ENCODE peak calls at places on chromosome 12, in nine cellular contexts. F is cardiac fibroblast, S is activated B cell treated with CpG ODN at 0.5 μM for 24 hours, H is GM20000, A is right atrium auricular region, W is HFF-Myc, Z is ovary, L is HepG2, O is astrocyte. U is an unnamed sample.

GRCh38 chr12:66194122-66194521 is 5.1 kb downstream of the IRAK3 start:
- DNase-seq in A (no peak), S (no peak), O (no peak), L (no peak), W (no peak), H (no peak), Z (no peak), F (no peak), U (no peak)

GRCh38 chr12:7747196-7747595 is at the start of gene CLEC4C:
- DNase-seq in O (no peak), W (no peak), A (no peak), S (no peak), Z (no peak), L (no peak), H (no peak), F (no peak), U (no peak)

GRCh38 chr12:128449146-128449894 is 182.3 kb downstream of the TMEM132C start:
- DNase-seq in O (no peak), S (no peak), A (no peak), F (peak), L (no peak), W (no peak), Z (no peak), H (no peak), U (no peak)

GRCh38 chr12:68240975-68241374 is 12.4 kb downstream of the IL22 start:
- DNase-seq in H (peak), F (peak), O (no peak), S (no peak), W (no peak), A (no peak), L (no peak), Z (peak), U (no peak)

GRCh38 chr12:116336542-116337065 is 59.1 kb upstream of the MED13L start:
- DNase-seq in L (no peak), S (peak), F (peak), H (peak), A (no peak), Z (no peak), O (peak), W (no peak), U (no peak)

GRCh38 chr12:69929125-69929524 is 104.1 kb downstream of the MYRFL start:
- DNase-seq in F (peak), S (no peak), A (no peak), W (no peak), O (peak), H (no peak), L (no peak), Z (no peak), U (no peak)

GRCh38 chr12:110249716-110250225 is 31.3 kb upstream of the ATP2A2 start:
- DNase-seq in A (peak), W (no peak), S (no peak), Z (no peak), H (no peak), O (no peak), F (no peak), L (peak), U (no peak)

GRCh38 chr12:5907812-5908211 is 37.2 kb downstream of the ANO2 start:
- DNase-seq in O (no peak), H (no peak), W (no peak), S (no peak), Z (no peak), F (no peak), L (no peak), A (peak), U (no peak)

GRCh38 chr12:62632521-62632920 is 165.9 kb downstream of the MON2 start:
- DNase-seq in Z (peak), S (peak), H (peak), O (peak), L (peak), W (no peak), F (peak), A (no peak), U (peak)

GRCh38 chr12:4809449-4810218 is 89.4 kb downstream of the GALNT8 start:
- DNase-seq in S (no peak), F (no peak), Z (no peak), A (no peak), H (peak), L (no peak), O (peak), W (no peak), U (peak)

GRCh38 chr12:43105426-43105981 is 446.5 kb downstream of the ADAMTS20 start:
- DNase-seq in L (no peak), S (no peak), H (no peak), W (no peak), A (no peak), O (no peak), Z (no peak), F (no peak), U (no peak)

GRCh38 chr12:77493769-77494168 is 336.9 kb upstream of the NAV3 start:
- DNase-seq in O (peak), L (no peak), Z (no peak), W (no peak), A (no peak), S (no peak), F (no peak), H (no peak), U (no peak)

GRCh38 chr12:3061129-3061857 is 15.9 kb upstream of the TSPAN9 start:
- DNase-seq in L (no peak), W (no peak), A (no peak), F (peak), S (no peak), Z (no peak), O (peak), H (no peak), U (no peak)

GRCh38 chr12:47903151-47903611 is 1.6 kb downstream of the VDR start:
- DNase-seq in O (peak), A (no peak), H (peak), F (peak), S (no peak), W (no peak), L (no peak), Z (no peak), U (no peak)

GRCh38 chr12:24909667-24910066 is 39.2 kb downstream of the BCAT1 start:
- DNase-seq in W (peak), F (peak), Z (peak), L (no peak), S (no peak), H (no peak), O (peak), A (peak), U (no peak)

GRCh38 chr12:110079477-110080400 is 31.4 kb upstream of the C12orf76 start:
- DNase-seq in Z (no peak), S (peak), A (peak), L (peak), F (peak), O (no peak), H (peak), W (no peak), U (no peak)

GRCh38 chr12:10285919-10286318 is 21.8 kb upstream of the KLRD1 start:
- DNase-seq in S (no peak), O (no peak), L (no peak), Z (no peak), F (no peak), A (no peak), W (no peak), H (peak), U (no peak)

GRCh38 chr12:75759842-75760260 is 248.4 kb upstream of the KRR1 start:
- DNase-seq in A (no peak), Z (no peak), H (no peak), W (no peak), O (peak), L (no peak), S (no peak), F (peak), U (no peak)

GRCh38 chr12:109458086-109458485 is 19.0 kb downstream of the KCTD10 start:
- DNase-seq in O (peak), H (no peak), L (no peak), F (peak), W (no peak), S (no peak), A (no peak), Z (no peak), U (no peak)

GRCh38 chr12:66237505-66238175 is 48.6 kb downstream of the IRAK3 start:
- DNase-seq in W (no peak), Z (no peak), F (no peak), L (no peak), O (no peak), S (no peak), A (no peak), H (no peak), U (no peak)

GRCh38 chr12:19206493-19207077 is 77.1 kb downstream of the PLEKHA5 start:
- DNase-seq in F (no peak), S (no peak), Z (no peak), L (no peak), A (no peak), O (no peak), H (no peak), W (no peak), U (no peak)

GRCh38 chr12:750356-751191 is 1.8 kb upstream of the WNK1 start:
- DNase-seq in F (no peak), Z (no peak), L (no peak), O (no peak), H (no peak), A (no peak), S (no peak), W (no peak), U (no peak)

GRCh38 chr12:52207895-52208294 is 16.1 kb upstream of the KRT80 start:
- DNase-seq in H (no peak), A (no peak), O (peak), Z (no peak), L (no peak), F (peak), S (no peak), W (no peak), U (no peak)

GRCh38 chr12:78818487-78818886 is 46.1 kb upstream of the SYT1 start:
- DNase-seq in H (no peak), L (no peak), W (no peak), S (no peak), O (no peak), A (no peak), F (no peak), Z (no peak), U (no peak)

GRCh38 chr12:104825408-104825807 is 132.7 kb downstream of the SLC41A2 start:
- DNase-seq in S (no peak), W (no peak), L (no peak), F (peak), Z (no peak), O (no peak), H (no peak), A (no peak), U (no peak)

GRCh38 chr12:104828015-104828414 is 130.1 kb downstream of the SLC41A2 start:
- DNase-seq in H (no peak), F (no peak), W (no peak), A (no peak), S (no peak), L (no peak), Z (no peak), O (no peak), U (no peak)

GRCh38 chr12:104823985-104824441 is 134.1 kb downstream of the SLC41A2 start:
- DNase-seq in L (no peak), Z (no peak), A (no peak), S (no peak), H (no peak), F (no peak), W (no peak), O (no peak), U (no peak)

GRCh38 chr12:104827587-104827986 is 130.5 kb downstream of the SLC41A2 start:
- DNase-seq in Z (no peak), H (no peak), W (no peak), O (no peak), L (no peak), S (no peak), A (no peak), F (no peak), U (no peak)
- TF ChIP-seq CTCF in Z (no peak), H (no peak), W (peak), O (peak), L (no peak), S (no peak), A (peak), F (peak), U (peak)

GRCh38 chr12:50595667-50596066 is 90.9 kb downstream of the DIP2B start:
- DNase-seq in O (no peak), A (no peak), S (no peak), Z (no peak), W (no peak), H (no peak), L (no peak), F (no peak), U (no peak)

GRCh38 chr12:50590869-50591268 is 86.1 kb downstream of the DIP2B start:
- DNase-seq in H (no peak), S (no peak), A (no peak), O (no peak), F (no peak), L (no peak), W (no peak), Z (no peak), U (no peak)

GRCh38 chr12:50584135-50584534 is 79.3 kb downstream of the DIP2B start:
- DNase-seq in A (no peak), Z (no peak), S (no peak), W (no peak), H (no peak), F (no peak), L (no peak), O (no peak), U (no peak)

GRCh38 chr12:50589650-50590435 is 85.1 kb downstream of the DIP2B start:
- DNase-seq in A (no peak), Z (no peak), S (no peak), F (peak), W (peak), O (peak), L (no peak), H (no peak), U (no peak)
- TF ChIP-seq CTCF in A (no peak), Z (no peak), S (no peak), F (no peak), W (no peak), O (no peak), L (no peak), H (no peak), U (no peak)

DNA sequence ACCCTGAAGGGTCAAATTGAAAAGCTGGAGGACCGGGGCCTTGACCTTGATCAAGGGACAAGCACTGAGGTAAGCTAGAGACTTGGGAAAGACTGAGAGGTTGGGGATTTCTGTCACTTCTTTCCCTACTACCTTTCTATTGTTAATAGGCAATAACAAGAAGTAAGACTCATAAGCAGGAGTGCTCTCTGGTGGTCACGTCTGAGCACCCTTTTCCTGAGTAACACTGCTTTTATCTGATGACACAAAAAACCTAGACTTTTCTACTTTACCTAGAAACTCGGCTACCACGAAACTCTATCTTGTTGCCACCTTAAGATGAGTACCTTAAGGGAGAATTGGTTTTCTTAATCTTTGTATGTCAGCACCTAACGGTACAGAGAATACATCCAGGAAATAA is 35.5 kb upstream of the PPFIBP1 start:
- DNase-seq in Z (no peak), H (no peak), L (no peak), F (peak), A (no peak), O (no peak), W (no peak), S (no peak), U (no peak)
- TF ChIP-seq CTCF in Z (no peak), H (no peak), L (no peak), F (no peak), A (no peak), O (no peak), W (peak), S (no peak), U (no peak)

DNA sequence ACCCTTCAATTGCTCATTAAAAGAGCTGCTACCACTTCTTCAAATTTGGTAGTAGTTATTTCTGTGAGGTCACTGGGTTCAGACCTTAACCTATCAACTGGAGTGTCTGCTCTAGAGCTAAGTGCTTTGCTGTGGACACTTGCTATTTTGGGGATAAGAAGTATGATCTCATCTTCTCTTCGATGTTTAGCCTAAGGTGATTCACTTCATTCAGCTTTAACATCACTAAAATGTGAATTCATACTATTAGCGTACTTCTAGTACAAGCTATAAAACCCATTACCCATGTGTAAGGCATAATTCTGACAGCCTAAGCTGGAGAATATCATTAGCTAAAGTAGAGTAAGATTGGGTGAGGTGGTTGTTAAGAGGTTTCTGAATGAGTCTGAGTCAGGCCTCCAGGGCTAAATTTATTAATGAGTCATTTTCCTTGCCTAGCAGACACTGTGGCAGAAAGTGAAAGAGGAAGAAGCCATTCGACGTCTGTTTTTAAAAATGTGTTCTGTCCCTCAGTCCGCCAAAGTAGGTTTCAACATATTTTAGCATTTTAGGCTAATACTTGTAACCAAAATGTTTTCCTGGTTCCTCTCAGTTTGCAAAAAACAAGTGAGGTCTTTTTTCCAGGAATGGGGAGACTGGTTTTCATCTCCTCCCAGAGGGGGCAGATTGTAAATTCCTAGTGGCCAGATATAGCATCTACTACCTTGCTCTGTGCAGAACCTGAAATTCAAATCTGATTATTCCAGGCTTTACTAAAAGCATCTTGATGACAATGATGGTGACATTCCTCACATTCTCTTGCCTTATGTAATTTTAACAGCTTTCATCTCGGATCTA is 103.6 kb downstream of the SSPN start:
- DNase-seq in A (no peak), S (no peak), Z (no peak), H (peak), W (no peak), O (peak), F (peak), L (no peak), U (no peak)
- TF ChIP-seq CTCF in A (peak), S (no peak), Z (peak), H (no peak), W (no peak), O (peak), F (peak), L (no peak), U (no peak)

GRCh38 chr12:88623777-88624548 is 43.7 kb upstream of the KITLG start:
- DNase-seq in O (peak), Z (no peak), S (no peak), L (no peak), W (no peak), A (no peak), F (no peak), H (no peak), U (no peak)

GRCh38 chr12:88624911-88625310 is 44.6 kb upstream of the KITLG start:
- DNase-seq in A (no peak), H (no peak), Z (no peak), F (peak), S (no peak), L (no peak), O (peak), W (no peak), U (no peak)

GRCh38 chr12:88628856-88629509 is 48.7 kb upstream of the KITLG start:
- DNase-seq in O (no peak), F (no peak), W (peak), A (no peak), L (no peak), S (no peak), Z (no peak), H (no peak), U (no peak)

GRCh38 chr12:88627501-88627900 is 47.2 kb upstream of the KITLG start:
- DNase-seq in L (no peak), W (no peak), H (no peak), Z (no peak), O (no peak), A (no peak), F (peak), S (no peak), U (no peak)

GRCh38 chr12:88625316-88625715 is 45.0 kb upstream of the KITLG start:
- DNase-seq in L (no peak), Z (no peak), A (no peak), F (no peak), O (no peak), W (no peak), S (no peak), H (no peak), U (peak)
- TF ChIP-seq CTCF in L (no peak), Z (no peak), A (no peak), F (no peak), O (no peak), W (no peak), S (no peak), H (no peak), U (no peak)

GRCh38 chr12:26406391-26406790 is 211.0 kb downstream of the SSPN start:
- DNase-seq in F (no peak), W (no peak), Z (peak), A (no peak), O (no peak), H (no peak), L (no peak), S (no peak), U (no peak)

GRCh38 chr12:26403601-26404000 is 208.2 kb downstream of the SSPN start:
- DNase-seq in L (no peak), F (no peak), A (no peak), O (no peak), S (no peak), H (no peak), W (no peak), Z (no peak), U (no peak)

GRCh38 chr12:26400627-26401026 is 205.3 kb downstream of the SSPN start:
- DNase-seq in Z (no peak), F (no peak), L (no peak), O (no peak), H (no peak), A (no peak), S (no peak), W (no peak), U (no peak)

GRCh38 chr12:26401874-26402273 is 206.5 kb downstream of the SSPN start:
- DNase-seq in O (no peak), S (no peak), Z (no peak), L (no peak), H (no peak), A (no peak), F (no peak), W (no peak), U (no peak)

DNA sequence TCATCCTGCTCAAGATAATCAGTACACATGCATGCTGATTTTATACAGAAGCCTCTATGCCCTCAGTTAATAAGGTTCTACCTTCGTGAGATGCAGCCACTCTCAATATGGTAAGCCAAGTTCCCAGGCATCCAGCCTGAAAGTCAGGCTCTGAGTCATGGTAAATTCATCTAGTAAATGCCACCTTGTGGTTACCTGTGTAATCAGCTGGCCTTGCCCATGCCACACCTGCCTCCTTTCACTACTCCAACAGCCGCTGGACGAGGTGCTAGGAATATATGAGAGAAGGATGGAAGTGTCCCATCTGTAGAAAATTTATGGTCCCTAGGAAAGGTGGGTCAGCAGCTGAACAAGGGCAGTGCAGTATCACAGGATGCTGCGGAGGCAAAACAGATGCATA is 207.3 kb downstream of the SSPN start:
- DNase-seq in O (peak), H (no peak), W (no peak), Z (no peak), F (no peak), L (peak), A (no peak), S (no peak), U (no peak)
- TF ChIP-seq CTCF in O (no peak), H (no peak), W (no peak), Z (no peak), F (no peak), L (peak), A (peak), S (no peak), U (no peak)